ENCODE peak calls at places on chromosomes 13 and 19, in ten cellular contexts. R is omental fat pad, C is cardiac fibroblast, X is GM12865, B is fibroblast of pulmonary artery, I is lung, U is HCT116, N is tibial nerve, S is neural crest cell, Z is heart right ventricle. Q is an unnamed sample.

GRCh38 chr13:53112522-53112921 is 83.9 kb downstream of the OLFM4 start:
- DNase-seq in I (no peak), X (no peak), B (no peak), Z (no peak), C (no peak), R (no peak), N (no peak), U (no peak), S (no peak), Q (no peak)

GRCh38 chr13:38954291-38954690 is 36.3 kb downstream of the STOML3 start:
- DNase-seq in C (peak), S (no peak), N (no peak), Z (no peak), I (no peak), B (peak), X (no peak), U (no peak), R (no peak), Q (no peak)

GRCh38 chr13:29934531-29935308 is 84.3 kb upstream of the UBL3 start:
- DNase-seq in C (no peak), N (no peak), R (no peak), S (no peak), I (no peak), Z (no peak), U (no peak), X (peak), B (no peak), Q (no peak)

GRCh38 chr13:60080871-60081270 is 82.9 kb downstream of the DIAPH3 start:
- DNase-seq in Z (no peak), N (no peak), S (no peak), U (no peak), C (no peak), R (no peak), X (no peak), B (no peak), I (no peak), Q (no peak)

GRCh38 chr13:39612023-39612637 is 9.1 kb upstream of the LHFPL6 start:
- DNase-seq in C (peak), B (peak), N (peak), X (peak), R (peak), Z (peak), S (peak), I (peak), U (peak), Q (peak)

GRCh38 chr13:97242755-97243497 is 20.8 kb downstream of the MBNL2 start:
- DNase-seq in R (no peak), B (no peak), X (no peak), N (no peak), U (no peak), I (no peak), Z (no peak), C (no peak), S (no peak), Q (no peak)

GRCh38 chr19:3119782-3120380 is 16.0 kb upstream of the GNA15 start:
- DNase-seq in X (no peak), N (no peak), Z (no peak), U (no peak), R (no peak), C (no peak), S (no peak), I (no peak), B (no peak), Q (no peak)

GRCh38 chr19:4694211-4694987 is 24.3 kb upstream of the MYDGF start:
- DNase-seq in X (no peak), U (peak), C (peak), Z (no peak), R (no peak), B (peak), S (no peak), I (no peak), N (no peak), Q (peak)

GRCh38 chr19:5621311-5621944 is 1.1 kb downstream of the SAFB2 start:
- DNase-seq in R (no peak), X (no peak), N (peak), B (no peak), Z (peak), C (no peak), S (no peak), I (peak), U (no peak), Q (no peak)

GRCh38 chr19:20664917-20665781 is 3.8 kb upstream of the ZNF626 start:
- DNase-seq in S (no peak), R (no peak), Z (peak), B (peak), N (no peak), X (no peak), I (no peak), C (peak), U (no peak), Q (no peak)

GRCh38 chr19:7637374-7638256 is 705 bp downstream of the STXBP2 start:
- DNase-seq in R (no peak), Z (no peak), X (peak), B (peak), I (peak), C (peak), N (no peak), U (no peak), S (no peak), Q (no peak)

GRCh38 chr13:114100446-114101320 is 31.7 kb downstream of the RASA3 start:
- DNase-seq in U (no peak), S (no peak), I (no peak), N (no peak), R (peak), C (peak), Z (no peak), B (peak), X (peak), Q (no peak)

GRCh38 chr19:11378319-11379189 is 4.1 kb downstream of the SWSAP1 start:
- DNase-seq in Z (peak), N (peak), B (peak), S (peak), X (peak), R (no peak), C (peak), U (no peak), I (no peak), Q (peak)

GRCh38 chr19:44582581-44583265 is 30.6 kb upstream of the IGSF23 start:
- DNase-seq in N (no peak), X (peak), I (no peak), U (peak), C (peak), S (peak), B (peak), R (no peak), Z (no peak), Q (peak)

GRCh38 chr19:1422943-1423342 is 15.3 kb upstream of the RPS15 start:
- DNase-seq in X (no peak), Z (no peak), I (no peak), N (no peak), S (no peak), U (no peak), B (no peak), R (no peak), C (no peak), Q (no peak)
- TF ChIP-seq CTCF in X (no peak), Z (no peak), I (no peak), N (no peak), S (no peak), U (no peak), B (no peak), R (no peak), C (no peak), Q (no peak)

DNA sequence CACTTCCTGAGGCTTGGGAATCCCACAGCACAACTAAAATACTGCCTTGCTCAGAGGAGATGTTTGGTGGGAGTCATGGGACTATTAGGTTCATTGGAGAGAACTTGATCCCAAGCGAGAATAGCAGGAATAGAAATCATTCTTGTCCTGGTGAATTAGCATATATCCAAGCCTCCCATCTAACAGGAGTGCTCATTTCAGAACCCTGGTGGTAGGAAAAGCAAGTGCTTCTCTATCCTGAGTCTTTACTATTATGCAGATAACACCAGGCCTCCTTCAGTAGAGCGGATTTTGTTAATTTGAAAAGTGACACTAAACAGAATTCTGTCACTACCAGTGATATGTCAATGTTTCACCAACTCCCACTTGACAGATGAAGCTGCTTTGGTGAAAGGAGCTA is 199.5 kb downstream of the ATP8A2 start:
- DNase-seq in C (no peak), U (no peak), X (no peak), R (no peak), S (no peak), I (no peak), Z (no peak), B (no peak), N (no peak), Q (no peak)
- TF ChIP-seq CTCF in C (no peak), U (peak), X (no peak), R (no peak), S (peak), I (no peak), Z (no peak), B (no peak), N (no peak), Q (peak)

DNA sequence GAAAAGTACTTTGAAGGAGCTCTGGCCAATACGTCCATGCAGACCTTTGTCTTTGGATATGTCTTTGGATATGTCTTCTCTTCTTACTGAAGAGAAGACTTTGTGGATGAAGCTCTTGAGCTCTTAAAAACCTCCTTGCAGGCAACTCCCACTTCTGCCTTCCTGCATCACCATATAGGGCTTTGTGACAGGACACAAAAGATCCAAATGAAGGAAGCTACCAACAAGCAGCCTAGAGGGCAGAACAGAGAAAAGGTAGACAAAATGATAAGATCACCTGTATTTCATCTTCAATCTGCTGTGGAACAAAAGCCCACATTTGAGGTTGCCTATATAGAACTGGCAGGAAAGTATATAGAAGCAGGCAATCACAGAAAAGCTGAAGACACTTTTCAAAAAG is 42.6 kb downstream of the N4BP2L1 start:
- DNase-seq in I (no peak), C (no peak), Z (no peak), S (no peak), X (no peak), U (no peak), N (no peak), B (no peak), R (no peak), Q (no peak)
- TF ChIP-seq CTCF in I (no peak), C (no peak), Z (no peak), S (no peak), X (no peak), U (no peak), N (no peak), B (no peak), R (no peak), Q (no peak)

DNA sequence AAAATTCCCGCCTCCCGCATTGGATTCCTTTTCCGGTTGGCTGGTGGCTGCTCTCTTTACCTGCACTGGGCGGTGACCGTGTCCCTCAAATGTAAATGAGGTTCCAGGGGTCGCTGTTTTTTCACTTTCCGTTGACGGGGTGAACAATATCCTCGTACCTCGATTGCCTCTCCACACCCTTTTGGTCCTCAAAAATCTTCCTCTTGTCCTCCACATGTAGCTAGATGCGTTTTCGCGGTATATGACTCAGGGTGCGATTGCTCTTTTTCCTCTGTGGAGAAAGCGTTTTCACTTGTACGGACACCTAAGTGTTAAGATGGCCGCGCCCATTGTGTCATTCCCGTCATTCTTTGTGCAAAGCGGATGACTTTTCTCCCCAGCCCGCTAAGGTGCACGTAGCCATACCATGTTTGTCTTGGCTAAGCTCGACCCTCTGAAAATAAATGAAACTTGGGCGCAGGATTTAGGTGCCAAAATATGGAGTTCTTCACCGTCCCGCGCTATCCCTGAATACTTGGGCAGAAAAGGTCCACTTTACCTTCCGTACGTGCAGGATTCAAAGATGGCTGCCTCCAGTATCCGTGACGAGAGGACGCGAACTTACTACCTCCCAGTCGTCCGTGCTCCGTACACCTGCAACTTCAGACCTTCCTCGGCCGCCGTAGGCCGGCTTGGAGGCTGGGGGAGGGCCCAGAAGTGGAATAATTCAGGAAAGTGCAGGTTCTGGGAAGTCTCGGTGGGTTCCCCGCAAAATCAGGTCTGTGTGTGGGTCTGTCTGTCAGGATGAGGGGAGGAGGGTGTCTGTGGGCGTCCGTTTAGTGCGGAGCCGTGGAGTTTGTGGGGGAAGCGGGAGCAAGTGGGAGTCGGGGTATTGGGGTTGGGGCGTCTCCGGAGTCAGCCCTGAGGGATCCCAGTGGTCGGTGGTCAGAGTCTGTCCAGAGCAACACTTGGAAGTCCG is at the start of gene ZNF613:
- DNase-seq in U (peak), C (peak), R (peak), S (peak), B (peak), N (peak), I (peak), X (peak), Z (peak), Q (peak)
- TF ChIP-seq CTCF in U (peak), C (peak), R (no peak), S (peak), B (peak), N (no peak), I (no peak), X (peak), Z (peak), Q (peak)